ENCODE peak calls at places on chromosomes 16 and 17, in seven cellular contexts. One of them, this sample, is unnamed.

GRCh38 chr16:87348616-87349157 is 31.5 kb upstream of the C16orf95 start:
- DNase-seq in HTR-8/SVneo: no peak
- DNase-seq in T-helper 17 cell: no peak
- DNase-seq in HuH-7.5: no peak
- DNase-seq in upper lobe of right lung: no peak
- DNase-seq in NCI-H774: no peak
- DNase-seq in neural progenitor cell: no peak
- DNase-seq in this sample: no peak

GRCh38 chr16:84773312-84773711 is 46.5 kb upstream of the CRISPLD2 start:
- DNase-seq in HTR-8/SVneo: no peak
- DNase-seq in T-helper 17 cell: no peak
- DNase-seq in HuH-7.5: no peak
- DNase-seq in upper lobe of right lung: no peak
- DNase-seq in NCI-H774: no peak
- DNase-seq in neural progenitor cell: no peak
- DNase-seq in this sample: no peak

GRCh38 chr16:81610144-81610842 is 165.7 kb downstream of the CMIP start:
- DNase-seq in HTR-8/SVneo: peak; percentile 54
- DNase-seq in T-helper 17 cell: no peak
- DNase-seq in HuH-7.5: no peak
- DNase-seq in upper lobe of right lung: peak; percentile 73
- DNase-seq in NCI-H774: no peak
- DNase-seq in neural progenitor cell: no peak
- DNase-seq in this sample: no peak

GRCh38 chr16:909281-910000 is 61.3 kb downstream of the LMF1 start:
- DNase-seq in HTR-8/SVneo: no peak
- DNase-seq in T-helper 17 cell: no peak
- DNase-seq in HuH-7.5: no peak
- DNase-seq in upper lobe of right lung: no peak
- DNase-seq in NCI-H774: no peak
- DNase-seq in neural progenitor cell: no peak
- DNase-seq in this sample: no peak

GRCh38 chr16:11557811-11558210 is 28.9 kb downstream of the LITAF start:
- DNase-seq in HTR-8/SVneo: no peak
- DNase-seq in T-helper 17 cell: no peak
- DNase-seq in HuH-7.5: no peak
- DNase-seq in upper lobe of right lung: no peak
- DNase-seq in NCI-H774: no peak
- DNase-seq in neural progenitor cell: no peak
- DNase-seq in this sample: peak; percentile 88

GRCh38 chr17:46942441-46943217 is 19.7 kb downstream of the GOSR2 start:
- DNase-seq in HTR-8/SVneo: peak; percentile 93
- DNase-seq in T-helper 17 cell: no peak
- DNase-seq in HuH-7.5: no peak
- DNase-seq in upper lobe of right lung: peak; percentile 75
- DNase-seq in NCI-H774: peak; percentile 35
- DNase-seq in neural progenitor cell: peak; percentile 86
- DNase-seq in this sample: peak; percentile 49

GRCh38 chr17:73838815-73839214 is 194.6 kb upstream of the SDK2 start:
- DNase-seq in HTR-8/SVneo: no peak
- DNase-seq in T-helper 17 cell: no peak
- DNase-seq in HuH-7.5: no peak
- DNase-seq in upper lobe of right lung: no peak
- DNase-seq in NCI-H774: no peak
- DNase-seq in neural progenitor cell: no peak
- DNase-seq in this sample: no peak

GRCh38 chr16:55949518-55949917 is 74.3 kb upstream of the CES5A start:
- DNase-seq in HTR-8/SVneo: no peak
- DNase-seq in T-helper 17 cell: no peak
- DNase-seq in HuH-7.5: no peak
- DNase-seq in upper lobe of right lung: no peak
- DNase-seq in NCI-H774: no peak
- DNase-seq in neural progenitor cell: no peak
- DNase-seq in this sample: no peak

GRCh38 chr17:41326173-41327145 is 10.9 kb upstream of the KRTAP17-1 start:
- DNase-seq in HTR-8/SVneo: no peak
- DNase-seq in T-helper 17 cell: no peak
- DNase-seq in HuH-7.5: no peak
- DNase-seq in upper lobe of right lung: no peak
- DNase-seq in NCI-H774: no peak
- DNase-seq in neural progenitor cell: no peak
- DNase-seq in this sample: no peak

GRCh38 chr17:74446551-74447500 is 14.9 kb downstream of the GPRC5C start:
- DNase-seq in HTR-8/SVneo: no peak
- DNase-seq in T-helper 17 cell: no peak
- DNase-seq in HuH-7.5: no peak
- DNase-seq in upper lobe of right lung: peak; percentile 79
- DNase-seq in NCI-H774: no peak
- DNase-seq in neural progenitor cell: no peak
- DNase-seq in this sample: no peak

GRCh38 chr16:57036945-57037344 is 47.6 kb downstream of the NLRC5 start:
- DNase-seq in HTR-8/SVneo: no peak
- DNase-seq in T-helper 17 cell: no peak
- DNase-seq in HuH-7.5: no peak
- DNase-seq in upper lobe of right lung: no peak
- DNase-seq in NCI-H774: no peak
- DNase-seq in neural progenitor cell: no peak
- DNase-seq in this sample: no peak

GRCh38 chr17:7572588-7573323 is 6.7 kb upstream of the CD68 start:
- DNase-seq in HTR-8/SVneo: peak; percentile 99
- DNase-seq in T-helper 17 cell: peak; percentile 96
- DNase-seq in HuH-7.5: peak; percentile 96
- DNase-seq in upper lobe of right lung: peak; percentile 99
- DNase-seq in NCI-H774: peak; percentile 94
- DNase-seq in neural progenitor cell: peak; percentile 99
- DNase-seq in this sample: peak; percentile 99